ENCODE peak calls at places on chromosomes 4 and X, in nine cellular contexts. X is HS-27A; B is stimulated activated CD8-positive, alpha-beta memory T cell treated with anti-CD3 and anti-CD28 coated beads, Interleukin-7, amount 100 ng/mL, for 1 hour; M is AG08395; L is omental fat pad; Z is effector memory CD4-positive, alpha-beta T cell; D is HT-29; S is activated CD8-positive, alpha-beta memory T cell treated with anti-CD3 and anti-CD28 coated beads for 48 hours; T is NCI-H526. O is an unnamed sample.

GRCh38 chrX:16946361-16946964 is at the start of gene REPS2:
- DNase-seq in L (peak), S (peak), X (no peak), D (peak), Z (peak), M (peak), B (peak), T (peak), O (peak)

GRCh38 chrX:154900323-154900722 is 14.2 kb downstream of the F8A1 start:
- DNase-seq in X (no peak), S (no peak), L (no peak), Z (no peak), M (no peak), B (no peak), T (no peak), D (no peak), O (no peak)

GRCh38 chr4:174324725-174325124 is 41.0 kb downstream of the CEP44 start:
- DNase-seq in Z (no peak), X (no peak), D (no peak), B (no peak), T (no peak), S (no peak), M (no peak), L (no peak), O (no peak)

GRCh38 chrX:40449956-40450701 is 130.6 kb upstream of the ATP6AP2 start:
- DNase-seq in B (no peak), M (no peak), S (no peak), T (no peak), D (no peak), X (no peak), Z (no peak), L (no peak), O (no peak)

GRCh38 chr4:92121099-92121498 is 182.7 kb upstream of the GRID2 start:
- DNase-seq in T (no peak), Z (no peak), S (no peak), B (no peak), X (no peak), M (no peak), L (no peak), D (no peak), O (no peak)

GRCh38 chr4:138494931-138495330 is 252.8 kb upstream of the SLC7A11 start:
- DNase-seq in Z (no peak), X (no peak), M (no peak), L (no peak), T (peak), B (no peak), D (peak), S (no peak), O (no peak)

GRCh38 chr4:145739840-145740239 is 59.9 kb downstream of the C4orf51 start:
- DNase-seq in X (no peak), B (no peak), M (no peak), D (peak), S (no peak), T (peak), L (no peak), Z (no peak), O (no peak)

GRCh38 chr4:121977251-121978168 is 25.6 kb upstream of the TRPC3 start:
- DNase-seq in X (no peak), M (no peak), B (no peak), D (no peak), S (no peak), Z (no peak), T (no peak), L (no peak), O (peak)

GRCh38 chr4:184699941-184700340 is 34.0 kb downstream of the CENPU start:
- DNase-seq in X (no peak), T (no peak), L (no peak), B (no peak), S (no peak), D (no peak), Z (no peak), M (peak), O (no peak)

GRCh38 chrX:118228041-118228440 is 111.4 kb upstream of the KLHL13 start:
- DNase-seq in Z (no peak), S (no peak), X (no peak), D (no peak), B (no peak), M (no peak), L (no peak), T (no peak), O (no peak)

GRCh38 chr4:10180927-10181744 is 64.5 kb upstream of the WDR1 start:
- DNase-seq in D (no peak), S (no peak), Z (no peak), B (no peak), L (no peak), X (peak), M (peak), T (no peak), O (no peak)

GRCh38 chr4:99642725-99643489 is 14.7 kb downstream of the C4orf54 start:
- DNase-seq in D (no peak), M (no peak), X (no peak), Z (no peak), T (no peak), B (no peak), L (no peak), S (no peak), O (no peak)

GRCh38 chr4:169383724-169384123 is 113.0 kb upstream of the SH3RF1 start:
- DNase-seq in B (no peak), S (no peak), L (no peak), X (peak), M (peak), D (no peak), Z (no peak), T (no peak), O (no peak)

GRCh38 chr4:2462992-2463762 is 5.7 kb upstream of the RNF4 start:
- DNase-seq in D (no peak), L (no peak), S (no peak), T (no peak), Z (no peak), B (no peak), X (no peak), M (no peak), O (no peak)

GRCh38 chr4:2402453-2402852 is 16.0 kb downstream of the ZFYVE28 start:
- DNase-seq in L (no peak), Z (no peak), X (no peak), S (no peak), B (no peak), M (peak), T (no peak), D (no peak), O (no peak)

GRCh38 chr4:138838251-138838650 is 177.3 kb upstream of the NOCT start:
- DNase-seq in X (no peak), D (no peak), Z (no peak), B (no peak), T (no peak), S (no peak), L (no peak), M (no peak), O (no peak)

GRCh38 chrX:130174051-130174704 is 2.4 kb downstream of the RAB33A start:
- DNase-seq in Z (no peak), B (no peak), D (no peak), L (no peak), S (no peak), X (no peak), T (no peak), M (peak), O (no peak)

GRCh38 chr4:180909279-180909678 is 1333.9 kb upstream of the TENM3 start:
- DNase-seq in X (no peak), S (no peak), D (peak), M (no peak), T (peak), B (no peak), Z (no peak), L (no peak), O (no peak)

GRCh38 chrX:118254611-118255010 is 91.3 kb upstream of the WDR44 start:
- DNase-seq in L (peak), X (peak), S (peak), D (peak), T (peak), Z (no peak), B (no peak), M (peak), O (no peak)

GRCh38 chr4:15778742-15779231 is 659 bp downstream of the CD38 start:
- DNase-seq in S (no peak), L (no peak), X (no peak), T (no peak), Z (peak), B (no peak), D (no peak), M (peak), O (no peak)

GRCh38 chr4:22962186-22962786 is 269.5 kb downstream of the GBA3 start:
- DNase-seq in X (no peak), T (peak), D (peak), Z (no peak), S (no peak), L (no peak), M (peak), B (no peak), O (no peak)

GRCh38 chr4:96108146-96108545 is 268.3 kb downstream of the PDHA2 start:
- DNase-seq in L (no peak), B (no peak), M (no peak), S (no peak), X (no peak), D (no peak), T (no peak), Z (no peak), O (no peak)

GRCh38 chr4:121164291-121164690 is at the start of gene TNIP3:
- DNase-seq in M (no peak), T (no peak), Z (no peak), S (no peak), B (no peak), L (no peak), X (no peak), D (no peak), O (no peak)